ENCODE peak calls at places on chromosomes 16 and 17, in nine cellular contexts. One of them, this sample, is unnamed.
A peak's percentile ranks its signal among the peaks of the same experiment; 100 is the strongest.

GRCh38 chr16:1311738-1312458 is 2.5 kb downstream of the UBE2I start:
- DNase-seq in A549: no peak
- DNase-seq in stomach: no peak
- DNase-seq in H54: no peak
- DNase-seq in heart left ventricle: peak; percentile 75
- DNase-seq in ovary: peak; percentile 57
- DNase-seq in body of pancreas: no peak
- DNase-seq in lower leg skin: no peak
- DNase-seq in tibial nerve: no peak
- DNase-seq in this sample: no peak

GRCh38 chr17:32323784-32324590 is 18.0 kb downstream of the C17orf75 start:
- DNase-seq in A549: no peak
- DNase-seq in stomach: peak; percentile 54
- DNase-seq in H54: peak; percentile 53
- DNase-seq in heart left ventricle: no peak
- DNase-seq in ovary: no peak
- DNase-seq in body of pancreas: peak; percentile 56
- DNase-seq in lower leg skin: no peak
- DNase-seq in tibial nerve: no peak
- DNase-seq in this sample: no peak

GRCh38 chr16:80056334-80056733 is 455.8 kb upstream of the MAF start:
- DNase-seq in A549: no peak
- DNase-seq in stomach: no peak
- DNase-seq in H54: no peak
- DNase-seq in heart left ventricle: no peak
- DNase-seq in ovary: no peak
- DNase-seq in body of pancreas: no peak
- DNase-seq in lower leg skin: no peak
- DNase-seq in tibial nerve: no peak
- DNase-seq in this sample: no peak

GRCh38 chr17:13228225-13228624 is 210.4 kb upstream of the ELAC2 start:
- DNase-seq in A549: no peak
- DNase-seq in stomach: no peak
- DNase-seq in H54: no peak
- DNase-seq in heart left ventricle: no peak
- DNase-seq in ovary: no peak
- DNase-seq in body of pancreas: no peak
- DNase-seq in lower leg skin: no peak
- DNase-seq in tibial nerve: no peak
- DNase-seq in this sample: no peak

GRCh38 chr17:68314916-68315535 is 23.7 kb downstream of the ARSG start:
- DNase-seq in A549: no peak
- DNase-seq in stomach: peak; percentile 55
- DNase-seq in H54: no peak
- DNase-seq in heart left ventricle: peak; percentile 32
- DNase-seq in ovary: no peak
- DNase-seq in body of pancreas: no peak
- DNase-seq in lower leg skin: no peak
- DNase-seq in tibial nerve: peak; percentile 68
- DNase-seq in this sample: peak; percentile 53

GRCh38 chr17:19726615-19727376 is 10.4 kb upstream of the SLC47A2 start:
- DNase-seq in A549: no peak
- DNase-seq in stomach: no peak
- DNase-seq in H54: no peak
- DNase-seq in heart left ventricle: no peak
- DNase-seq in ovary: no peak
- DNase-seq in body of pancreas: no peak
- DNase-seq in lower leg skin: no peak
- DNase-seq in tibial nerve: no peak
- DNase-seq in this sample: no peak

GRCh38 chr17:43517615-43518386 is 28.3 kb downstream of the ETV4 start:
- DNase-seq in A549: no peak
- DNase-seq in stomach: no peak
- DNase-seq in H54: peak; percentile 61
- DNase-seq in heart left ventricle: no peak
- DNase-seq in ovary: no peak
- DNase-seq in body of pancreas: no peak
- DNase-seq in lower leg skin: peak; percentile 29
- DNase-seq in tibial nerve: no peak
- DNase-seq in this sample: no peak

GRCh38 chr17:58100506-58100905 is 17.3 kb downstream of the DYNLL2 start:
- DNase-seq in A549: no peak
- DNase-seq in stomach: no peak
- DNase-seq in H54: no peak
- DNase-seq in heart left ventricle: no peak
- DNase-seq in ovary: no peak
- DNase-seq in body of pancreas: no peak
- DNase-seq in lower leg skin: no peak
- DNase-seq in tibial nerve: no peak
- DNase-seq in this sample: no peak

GRCh38 chr17:78491236-78492115 is 85.7 kb downstream of the DNAH17 start:
- DNase-seq in A549: no peak
- DNase-seq in stomach: no peak
- DNase-seq in H54: no peak
- DNase-seq in heart left ventricle: no peak
- DNase-seq in ovary: no peak
- DNase-seq in body of pancreas: no peak
- DNase-seq in lower leg skin: no peak
- DNase-seq in tibial nerve: no peak
- DNase-seq in this sample: no peak

GRCh38 chr17:47789611-47790520 is 31.7 kb downstream of the OSBPL7 start:
- DNase-seq in A549: peak; percentile 92
- DNase-seq in stomach: peak; percentile 62
- DNase-seq in H54: no peak
- DNase-seq in heart left ventricle: peak; percentile 62
- DNase-seq in ovary: no peak
- DNase-seq in body of pancreas: peak; percentile 67
- DNase-seq in lower leg skin: peak; percentile 87
- DNase-seq in tibial nerve: peak; percentile 19
- DNase-seq in this sample: peak; percentile 20

GRCh38 chr17:4856271-4856936 is 23.3 kb downstream of the MINK1 start:
- DNase-seq in A549: no peak
- DNase-seq in stomach: no peak
- DNase-seq in H54: no peak
- DNase-seq in heart left ventricle: no peak
- DNase-seq in ovary: no peak
- DNase-seq in body of pancreas: no peak
- DNase-seq in lower leg skin: no peak
- DNase-seq in tibial nerve: no peak
- DNase-seq in this sample: no peak

GRCh38 chr17:81230043-81230820 is 7.5 kb upstream of the CEP131 start:
- DNase-seq in A549: peak; percentile 79
- DNase-seq in stomach: no peak
- DNase-seq in H54: no peak
- DNase-seq in heart left ventricle: peak; percentile 25
- DNase-seq in ovary: no peak
- DNase-seq in body of pancreas: no peak
- DNase-seq in lower leg skin: no peak
- DNase-seq in tibial nerve: no peak
- DNase-seq in this sample: no peak

GRCh38 chr17:48153711-48154642 is 46.4 kb downstream of the SNX11 start:
- DNase-seq in A549: peak; percentile 75
- DNase-seq in stomach: peak; percentile 51
- DNase-seq in H54: no peak
- DNase-seq in heart left ventricle: no peak
- DNase-seq in ovary: no peak
- DNase-seq in body of pancreas: peak; percentile 76
- DNase-seq in lower leg skin: no peak
- DNase-seq in tibial nerve: no peak
- DNase-seq in this sample: peak; percentile 84

GRCh38 chr16:24875466-24875865 is 29.7 kb downstream of the SLC5A11 start:
- DNase-seq in A549: no peak
- DNase-seq in stomach: no peak
- DNase-seq in H54: no peak
- DNase-seq in heart left ventricle: no peak
- DNase-seq in ovary: no peak
- DNase-seq in body of pancreas: no peak
- DNase-seq in lower leg skin: peak; percentile 61
- DNase-seq in tibial nerve: no peak
- DNase-seq in this sample: no peak

GRCh38 chr17:76537578-76538280 is at the start of gene CYGB:
- DNase-seq in A549: no peak
- DNase-seq in stomach: no peak
- DNase-seq in H54: no peak
- DNase-seq in heart left ventricle: peak; percentile 77
- DNase-seq in ovary: no peak
- DNase-seq in body of pancreas: no peak
- DNase-seq in lower leg skin: no peak
- DNase-seq in tibial nerve: peak; percentile 53
- DNase-seq in this sample: no peak

GRCh38 chr17:50090071-50090470 is 5.1 kb upstream of the PDK2 start:
- DNase-seq in A549: no peak
- DNase-seq in stomach: no peak
- DNase-seq in H54: no peak
- DNase-seq in heart left ventricle: no peak
- DNase-seq in ovary: no peak
- DNase-seq in body of pancreas: no peak
- DNase-seq in lower leg skin: no peak
- DNase-seq in tibial nerve: no peak
- DNase-seq in this sample: no peak

GRCh38 chr17:39617446-39618251 is 9.1 kb upstream of the PPP1R1B start:
- DNase-seq in A549: peak; percentile 80
- DNase-seq in stomach: peak; percentile 82
- DNase-seq in H54: peak; percentile 87
- DNase-seq in heart left ventricle: peak; percentile 76
- DNase-seq in ovary: peak; percentile 47
- DNase-seq in body of pancreas: peak; percentile 84
- DNase-seq in lower leg skin: peak; percentile 92
- DNase-seq in tibial nerve: peak; percentile 33
- DNase-seq in this sample: peak; percentile 81

DNA sequence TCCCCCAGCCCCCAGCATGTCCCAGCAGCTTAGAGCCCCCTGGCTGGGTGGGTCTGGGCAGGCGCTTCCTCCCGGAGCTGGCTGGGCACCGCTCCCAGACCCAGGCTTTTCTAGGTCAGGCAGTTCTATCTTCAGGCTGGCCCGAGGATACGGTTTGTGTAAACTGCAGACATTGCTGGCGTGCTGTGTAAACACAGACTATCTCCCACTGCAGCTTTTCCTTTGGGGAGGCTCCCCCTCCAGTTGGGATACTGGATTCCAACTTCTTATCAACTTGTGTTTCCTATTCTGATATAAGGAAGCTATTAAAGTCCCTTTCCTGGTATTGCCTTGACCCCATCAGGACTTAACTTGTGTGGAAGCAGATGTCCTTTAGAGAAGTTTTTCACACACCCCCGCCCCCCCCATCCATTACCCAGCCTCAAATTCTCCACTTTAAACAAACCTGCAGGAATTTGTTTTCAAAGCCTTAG is 18.3 kb upstream of the GNA13 start:
- DNase-seq in A549: peak; percentile 49
- DNase-seq in stomach: no peak
- DNase-seq in H54: no peak
- DNase-seq in heart left ventricle: peak; percentile 85
- DNase-seq in ovary: peak; percentile 83
- DNase-seq in body of pancreas: peak; percentile 43
- DNase-seq in lower leg skin: no peak
- DNase-seq in tibial nerve: no peak
- DNase-seq in this sample: peak; percentile 65
- TF ChIP-seq POLR2A in A549: no peak
- TF ChIP-seq POLR2A in stomach: no peak
- TF ChIP-seq POLR2A in H54: no peak
- TF ChIP-seq POLR2A in heart left ventricle: no peak
- TF ChIP-seq POLR2A in ovary: no peak
- TF ChIP-seq POLR2A in body of pancreas: no peak
- TF ChIP-seq POLR2A in lower leg skin: no peak
- TF ChIP-seq POLR2A in tibial nerve: no peak
- TF ChIP-seq POLR2A in this sample: no peak

GRCh38 chr16:30065112-30065942 is at the start of gene ALDOA:
- DNase-seq in A549: peak; percentile 86
- DNase-seq in stomach: peak; percentile 98
- DNase-seq in H54: peak; percentile 90
- DNase-seq in heart left ventricle: peak; percentile 99
- DNase-seq in ovary: peak; percentile 98
- DNase-seq in body of pancreas: peak; percentile 98
- DNase-seq in lower leg skin: peak; percentile 99
- DNase-seq in tibial nerve: peak; percentile 96
- DNase-seq in this sample: peak; percentile 98
- TF ChIP-seq POLR2A in A549: peak; percentile 95
- TF ChIP-seq POLR2A in stomach: no peak
- TF ChIP-seq POLR2A in H54: peak; percentile 94
- TF ChIP-seq POLR2A in heart left ventricle: peak; percentile 99
- TF ChIP-seq POLR2A in ovary: peak; percentile 91
- TF ChIP-seq POLR2A in body of pancreas: peak; percentile 97
- TF ChIP-seq POLR2A in lower leg skin: no peak
- TF ChIP-seq POLR2A in tibial nerve: peak; percentile 93
- TF ChIP-seq POLR2A in this sample: peak; percentile 97

GRCh38 chr16:85361441-85362118 is 249.3 kb upstream of the CIBAR2 start:
- DNase-seq in A549: no peak
- DNase-seq in stomach: peak; percentile 95
- DNase-seq in H54: no peak
- DNase-seq in heart left ventricle: no peak
- DNase-seq in ovary: no peak
- DNase-seq in body of pancreas: peak; percentile 96
- DNase-seq in lower leg skin: no peak
- DNase-seq in tibial nerve: no peak
- DNase-seq in this sample: peak; percentile 89
- TF ChIP-seq POLR2A in A549: no peak
- TF ChIP-seq POLR2A in stomach: no peak
- TF ChIP-seq POLR2A in H54: no peak
- TF ChIP-seq POLR2A in heart left ventricle: no peak
- TF ChIP-seq POLR2A in ovary: no peak
- TF ChIP-seq POLR2A in body of pancreas: peak; percentile 53
- TF ChIP-seq POLR2A in lower leg skin: no peak
- TF ChIP-seq POLR2A in tibial nerve: no peak
- TF ChIP-seq POLR2A in this sample: no peak

GRCh38 chr17:75154195-75155106 is at the start of gene JPT1:
- DNase-seq in A549: peak; percentile 99
- DNase-seq in stomach: peak; percentile 99
- DNase-seq in H54: peak; percentile 98
- DNase-seq in heart left ventricle: peak; percentile 99
- DNase-seq in ovary: peak; percentile 98
- DNase-seq in body of pancreas: peak; percentile 99
- DNase-seq in lower leg skin: peak; percentile 99
- DNase-seq in tibial nerve: peak; percentile 97
- DNase-seq in this sample: peak; percentile 100
- TF ChIP-seq POLR2A in A549: peak; percentile 100
- TF ChIP-seq POLR2A in stomach: no peak
- TF ChIP-seq POLR2A in H54: peak; percentile 100
- TF ChIP-seq POLR2A in heart left ventricle: peak; percentile 99
- TF ChIP-seq POLR2A in ovary: peak; percentile 99
- TF ChIP-seq POLR2A in body of pancreas: peak; percentile 99
- TF ChIP-seq POLR2A in lower leg skin: no peak
- TF ChIP-seq POLR2A in tibial nerve: peak; percentile 98
- TF ChIP-seq POLR2A in this sample: peak; percentile 100